ENCODE peak calls at places on chromosome 7, in six cellular contexts. P is K562; R is adipocyte; I is CD4-positive, alpha-beta memory T cell; M is body of pancreas; Q is kidney epithelial cell. Z is an unnamed sample.
A peak's percentile ranks its signal among the peaks of the same experiment; 100 is the strongest.

GRCh38 chr7:24602860-24603456 is 29.7 kb downstream of the PALS2 start:
- DNase-seq in I (no peak), P (no peak), R (no peak), Q (no peak), M (no peak), Z (no peak)

GRCh38 chr7:26005683-26006410 is 146.2 kb upstream of the NFE2L3 start:
- DNase-seq in R (no peak), I (no peak), P (no peak), Q (no peak), M (peak; percentile 96), Z (no peak)

GRCh38 chr7:102260856-102261255 is 25.8 kb upstream of the SH2B2 start:
- DNase-seq in Q (no peak), P (peak; percentile 55), I (no peak), R (peak; percentile 25), M (no peak), Z (no peak)

GRCh38 chr7:16318989-16319915 is 102.1 kb downstream of the CRPPA start:
- DNase-seq in M (no peak), Q (no peak), I (no peak), P (no peak), R (no peak), Z (no peak)

GRCh38 chr7:130732980-130733865 is 784 bp downstream of the KLF14 start:
- DNase-seq in Q (no peak), P (peak; percentile 83), R (peak; percentile 31), I (no peak), M (peak; percentile 46), Z (peak; percentile 69)

GRCh38 chr7:55099086-55099831 is 80.4 kb downstream of the EGFR start:
- DNase-seq in M (no peak), R (peak; percentile 74), P (no peak), I (no peak), Q (no peak), Z (no peak)

GRCh38 chr7:91397099-91397498 is 132.9 kb downstream of the FZD1 start:
- DNase-seq in M (no peak), R (no peak), Q (no peak), P (no peak), I (no peak), Z (no peak)

GRCh38 chr7:120819861-120820260 is 38.1 kb downstream of the TSPAN12 start:
- DNase-seq in I (no peak), R (no peak), M (no peak), P (no peak), Q (no peak), Z (no peak)

GRCh38 chr7:101550641-101551531 is 78.2 kb downstream of the MYL10 start:
- DNase-seq in I (no peak), R (no peak), M (no peak), Q (no peak), P (peak; percentile 51), Z (no peak)

GRCh38 chr7:142709921-142710320 is 39.4 kb upstream of the PRSS1 start:
- DNase-seq in Q (no peak), P (no peak), I (no peak), R (no peak), M (peak; percentile 78), Z (no peak)

GRCh38 chr7:11376549-11376948 is 402.9 kb downstream of the PHF14 start:
- DNase-seq in M (no peak), Q (no peak), R (no peak), I (no peak), P (no peak), Z (no peak)

GRCh38 chr7:36214608-36215016 is 61.6 kb downstream of the EEPD1 start:
- DNase-seq in P (no peak), R (no peak), M (no peak), Q (no peak), I (no peak), Z (peak; percentile 39)

GRCh38 chr7:27300401-27300800 is 57.8 kb downstream of the EVX1 start:
- DNase-seq in I (no peak), Q (no peak), P (no peak), R (no peak), M (no peak), Z (no peak)

GRCh38 chr7:105011771-105012502 is 2.1 kb upstream of the KMT2E start:
- DNase-seq in R (peak; percentile 39), P (no peak), I (no peak), M (peak; percentile 38), Q (no peak), Z (no peak)

GRCh38 chr7:128210590-128211570 is 30.2 kb upstream of the LEP start:
- DNase-seq in Q (no peak), P (no peak), R (no peak), I (no peak), M (no peak), Z (no peak)

GRCh38 chr7:21300692-21301091 is 127.2 kb upstream of the SP4 start:
- DNase-seq in R (no peak), M (no peak), P (peak; percentile 7), I (peak; percentile 3), Q (no peak), Z (no peak)

GRCh38 chr7:30159153-30159552 is 24.4 kb downstream of the MTURN start:
- DNase-seq in P (no peak), Q (no peak), I (no peak), M (no peak), R (no peak), Z (no peak)

GRCh38 chr7:69429817-69430501 is 168.3 kb upstream of the AUTS2 start:
- DNase-seq in I (no peak), M (peak; percentile 13), P (no peak), Q (no peak), R (peak; percentile 67), Z (peak; percentile 69)

GRCh38 chr7:30726296-30727006 is 25.5 kb upstream of the INMT start:
- DNase-seq in M (no peak), R (no peak), I (peak; percentile 38), P (no peak), Q (no peak), Z (no peak)

GRCh38 chr7:151368136-151368571 is 26.5 kb downstream of the NUB1 start:
- DNase-seq in R (peak; percentile 89), P (peak; percentile 94), M (peak; percentile 88), Q (peak; percentile 37), I (peak; percentile 79), Z (peak; percentile 91)

GRCh38 chr7:77386165-77386824 is 29.9 kb downstream of the GSAP start:
- DNase-seq in M (no peak), R (peak; percentile 70), P (no peak), I (no peak), Q (no peak), Z (no peak)

GRCh38 chr7:14751461-14751860 is 151.1 kb downstream of the DGKB start:
- DNase-seq in R (no peak), M (no peak), P (no peak), I (no peak), Q (no peak), Z (no peak)

GRCh38 chr7:157816086-157816485 is 479.3 kb downstream of the DNAJB6 start:
- DNase-seq in I (no peak), Q (no peak), R (no peak), M (no peak), P (no peak), Z (peak; percentile 5)

GRCh38 chr7:88500146-88500545 is 193.5 kb upstream of the STEAP4 start:
- DNase-seq in R (no peak), P (no peak), Q (no peak), I (no peak), M (no peak), Z (no peak)

GRCh38 chr7:30880941-30881340 is 30.7 kb upstream of the AQP1 start:
- DNase-seq in I (no peak), M (no peak), R (peak; percentile 22), P (no peak), Q (no peak), Z (no peak)

GRCh38 chr7:123977081-123977480 is 52.0 kb downstream of the SPAM1 start:
- DNase-seq in Q (no peak), R (no peak), P (no peak), I (no peak), M (no peak), Z (no peak)

GRCh38 chr7:129748710-129749109 is 137.2 kb downstream of the NRF1 start:
- DNase-seq in P (no peak), I (no peak), M (no peak), R (peak; percentile 53), Q (no peak), Z (no peak)

DNA sequence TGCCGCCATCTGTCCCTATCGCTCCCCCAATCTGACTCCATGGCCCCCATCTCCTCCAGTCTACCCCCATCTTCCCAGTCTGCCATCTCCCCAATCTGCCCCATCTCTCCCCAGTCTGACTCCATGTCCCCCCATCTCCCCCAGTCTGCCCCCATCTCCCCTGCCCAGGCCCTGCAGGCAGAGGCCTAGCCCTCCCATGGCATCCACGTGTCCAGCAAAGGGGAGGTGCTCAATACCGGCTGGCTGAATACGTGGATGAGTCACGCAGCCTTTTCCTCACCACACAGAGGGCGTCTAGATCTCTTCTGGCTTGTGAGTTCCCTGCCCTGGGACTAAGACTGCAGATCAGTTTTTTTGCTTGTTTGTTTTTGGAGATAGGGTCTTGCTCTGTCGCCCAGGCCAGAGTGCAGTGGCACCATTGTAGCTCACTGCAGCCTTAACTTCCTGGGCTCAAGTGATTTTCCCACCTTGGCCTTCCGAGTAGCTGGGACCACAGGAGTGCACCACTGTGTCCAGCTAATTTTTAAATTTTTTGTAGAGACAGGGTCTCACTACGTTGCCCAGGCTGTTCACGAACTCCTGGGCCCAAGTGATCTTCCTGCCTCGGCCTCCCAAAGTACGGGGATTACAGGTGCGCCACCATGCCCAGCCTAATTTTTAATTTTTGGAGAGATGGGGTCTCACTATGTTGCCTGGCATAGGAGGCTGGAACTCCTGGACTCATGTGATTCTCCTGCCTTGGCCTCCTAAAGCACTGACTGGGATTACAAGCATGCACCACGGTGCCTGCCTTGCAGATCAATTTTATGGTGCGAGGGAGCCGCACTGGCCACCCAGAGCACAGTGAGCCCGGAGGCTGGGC is 15.3 kb upstream of the GPR146 start:
- DNase-seq in P (peak; percentile 83), I (peak; percentile 42), M (peak; percentile 94), Q (peak; percentile 82), R (peak; percentile 96), Z (peak; percentile 89)
- H3K4me3 ChIP-seq in P (peak overlapping the region; percentile 72), I (peak overlapping the region; percentile 64), M (no peak overlapping the region), Q (peak overlapping the region; percentile 61), R (peak overlapping the region; percentile 82), Z (peak overlapping the region; percentile 73)

GRCh38 chr7:131895541-131896173 is 339.2 kb upstream of the PODXL start:
- DNase-seq in Q (peak; percentile 91), R (peak; percentile 71), M (no peak), I (no peak), P (no peak), Z (no peak)
- H3K4me3 ChIP-seq in Q (no peak overlapping the region), R (no peak overlapping the region), M (no peak overlapping the region), I (no peak overlapping the region), P (no peak overlapping the region), Z (no peak overlapping the region)

GRCh38 chr7:155950898-155951553 is 138.8 kb upstream of the SHH start:
- DNase-seq in Q (no peak), M (no peak), P (no peak), R (no peak), I (no peak), Z (no peak)

GRCh38 chr7:155953781-155954549 is 141.7 kb upstream of the SHH start:
- DNase-seq in R (no peak), I (no peak), Q (no peak), P (no peak), M (peak; percentile 16), Z (no peak)

GRCh38 chr7:155953501-155953778 is 141.2 kb upstream of the SHH start:
- DNase-seq in M (no peak), R (no peak), Q (no peak), I (no peak), P (no peak), Z (no peak)

GRCh38 chr7:155948845-155949244 is 136.6 kb upstream of the SHH start:
- DNase-seq in M (no peak), P (no peak), Q (no peak), R (no peak), I (no peak), Z (no peak)

GRCh38 chr7:155951554-155952158 is 139.4 kb upstream of the SHH start:
- DNase-seq in I (no peak), Q (peak; percentile 98), P (no peak), R (no peak), M (peak; percentile 77), Z (no peak)
- H3K4me3 ChIP-seq in I (no peak overlapping the region), Q (no peak overlapping the region), P (no peak overlapping the region), R (no peak overlapping the region), M (no peak overlapping the region), Z (no peak overlapping the region)

GRCh38 chr7:43506460-43506859 is 76.4 kb upstream of the STK17A start:
- DNase-seq in P (no peak), M (no peak), I (no peak), Q (no peak), R (no peak), Z (no peak)
- H3K4me3 ChIP-seq in P (no peak overlapping the region), M (no peak overlapping the region), I (no peak overlapping the region), Q (no peak overlapping the region), R (no peak overlapping the region), Z (no peak overlapping the region)